ENCODE peak calls at places on chromosome 9, in six cellular contexts. H is NCI-H1105; A is stimulated activated CD8-positive, alpha-beta memory T cell treated with anti-CD3 and anti-CD28 coated beads, Interleukin-4, amount 100 ng/mL, for 24 hours; Y is T-helper 2 cell; S is caudate nucleus; W is activated CD4-positive, alpha-beta T cell treated with anti-CD3 and anti-CD28 coated beads, Interleukin-2, amount 10 ng/mL, durations not matched to agents 7 days and 5 days. L is an unnamed sample.

GRCh38 chr9:31597977-31598376 is 786.5 kb upstream of the ACO1 start:
- DNase-seq in A (no peak), Y (no peak), S (no peak), W (no peak), H (no peak), L (no peak)

GRCh38 chr9:120735009-120735408 is 20.7 kb upstream of the MEGF9 start:
- DNase-seq in Y (no peak), A (no peak), S (no peak), H (no peak), W (no peak), L (no peak)

GRCh38 chr9:88953401-88954029 is 37.8 kb upstream of the S1PR3 start:
- DNase-seq in A (no peak), W (no peak), H (no peak), S (no peak), Y (no peak), L (peak)

GRCh38 chr9:128554155-128554862 is 1.9 kb downstream of the SPTAN1 start:
- DNase-seq in W (peak), Y (no peak), H (no peak), A (no peak), S (peak), L (no peak)

GRCh38 chr9:34553511-34554021 is 30.8 kb upstream of the ENHO start:
- DNase-seq in H (no peak), W (no peak), S (no peak), A (no peak), Y (no peak), L (no peak)

GRCh38 chr9:4615251-4615650 is 46.8 kb upstream of the PLPP6 start:
- DNase-seq in W (no peak), A (no peak), Y (no peak), S (no peak), H (no peak), L (no peak)

GRCh38 chr9:86821011-86821845 is 126.1 kb downstream of the GAS1 start:
- DNase-seq in H (no peak), Y (no peak), S (no peak), A (no peak), W (no peak), L (no peak)

GRCh38 chr9:3329361-3329760 is 196.4 kb downstream of the RFX3 start:
- DNase-seq in H (no peak), Y (no peak), S (no peak), W (no peak), A (no peak), L (no peak)

GRCh38 chr9:73116030-73116429 is 35.6 kb upstream of the ANXA1 start:
- DNase-seq in Y (no peak), A (no peak), S (no peak), H (no peak), W (no peak), L (no peak)

GRCh38 chr9:128136816-128137793 is 9.6 kb upstream of the PTGES2 start:
- DNase-seq in Y (no peak), S (no peak), A (no peak), W (no peak), H (no peak), L (no peak)

GRCh38 chr9:9412241-9412640 is 1200.6 kb downstream of the PTPRD start:
- DNase-seq in H (no peak), S (no peak), W (no peak), Y (no peak), A (no peak), L (no peak)

GRCh38 chr9:21605489-21605931 is 123.4 kb upstream of the IFNE start:
- DNase-seq in W (no peak), Y (no peak), H (no peak), A (no peak), S (no peak), L (no peak)

GRCh38 chr9:125815568-125815967 is 68.4 kb downstream of the PBX3 start:
- DNase-seq in W (no peak), A (no peak), S (no peak), H (no peak), Y (no peak), L (no peak)

GRCh38 chr9:214488-215448 is at the start of gene DOCK8:
- DNase-seq in S (no peak), Y (peak), H (peak), A (peak), W (peak), L (peak)

GRCh38 chr9:8780386-8780785 is 980.8 kb upstream of the DMAC1 start:
- DNase-seq in H (no peak), A (no peak), W (no peak), Y (no peak), S (no peak), L (no peak)

GRCh38 chr9:35029241-35029640 is 39.7 kb downstream of the DNAJB5 start:
- DNase-seq in A (no peak), H (no peak), Y (no peak), W (no peak), S (no peak), L (no peak)

GRCh38 chr9:97315550-97315949 is 8.1 kb downstream of the CCDC180 start:
- DNase-seq in W (no peak), S (no peak), A (no peak), H (no peak), Y (no peak), L (no peak)

GRCh38 chr9:81082251-81082650 is 607.1 kb downstream of the TLE1 start:
- DNase-seq in Y (no peak), A (no peak), S (no peak), W (no peak), H (no peak), L (no peak)

GRCh38 chr9:123314617-123315016 is 41.4 kb upstream of the CRB2 start:
- DNase-seq in Y (no peak), A (no peak), S (no peak), W (no peak), H (no peak), L (no peak)

GRCh38 chr9:120434532-120434931 is 145.4 kb downstream of the CDK5RAP2 start:
- DNase-seq in W (no peak), H (no peak), S (no peak), Y (no peak), A (no peak), L (no peak)

GRCh38 chr9:4934976-4935672 is 49.9 kb upstream of the JAK2 start:
- DNase-seq in H (no peak), A (no peak), Y (no peak), S (no peak), W (no peak), L (no peak)

GRCh38 chr9:114619205-114619758 is 8.2 kb downstream of the TMEM268 start:
- DNase-seq in A (no peak), H (no peak), Y (no peak), W (peak), S (no peak), L (no peak)

GRCh38 chr9:122261469-122261881 is 3.2 kb downstream of the RBM18 start:
- DNase-seq in Y (no peak), W (no peak), H (peak), A (no peak), S (no peak), L (no peak)

GRCh38 chr9:133715866-133716563 is 22.1 kb downstream of the SARDH start:
- DNase-seq in W (peak), H (no peak), A (no peak), Y (no peak), S (no peak), L (no peak)

GRCh38 chr9:130590305-130590704 is 10.9 kb downstream of the FUBP3 start:
- DNase-seq in A (no peak), Y (no peak), S (no peak), H (no peak), W (no peak), L (no peak)

GRCh38 chr9:86731511-86731993 is 215.8 kb downstream of the GAS1 start:
- DNase-seq in Y (no peak), H (no peak), S (no peak), W (no peak), A (no peak), L (no peak)

GRCh38 chr9:126885089-126885753 is 24.8 kb downstream of the ZBTB34 start:
- DNase-seq in Y (no peak), A (no peak), W (no peak), S (no peak), H (no peak), L (no peak)

GRCh38 chr9:97985058-97985861 is 2.1 kb downstream of the ANP32B start:
- DNase-seq in A (no peak), H (no peak), Y (peak), S (no peak), W (peak), L (peak)

GRCh38 chr9:98657897-98658296 is 50.8 kb downstream of the GABBR2 start:
- DNase-seq in H (no peak), S (no peak), W (no peak), A (no peak), Y (no peak), L (no peak)

GRCh38 chr9:71115448-71115975 is 5.9 kb downstream of the TRPM3 start:
- DNase-seq in S (no peak), H (no peak), W (no peak), A (no peak), Y (no peak), L (no peak)

GRCh38 chr9:136372561-136373299 is 739 bp downstream of the CARD9 start:
- DNase-seq in Y (no peak), A (no peak), S (peak), W (no peak), H (no peak), L (no peak)

GRCh38 chr9:68747043-68747533 is 42.0 kb downstream of the PIP5K1B start:
- DNase-seq in S (no peak), A (no peak), H (no peak), Y (no peak), W (no peak), L (no peak)

GRCh38 chr9:108569624-108570023 is 286.2 kb downstream of the ACTL7B start:
- DNase-seq in H (no peak), W (no peak), A (no peak), S (no peak), Y (no peak), L (no peak)

GRCh38 chr9:88936668-88937067 is 54.6 kb upstream of the S1PR3 start:
- DNase-seq in H (no peak), W (no peak), S (no peak), Y (no peak), A (no peak), L (no peak)

GRCh38 chr9:112731971-112732370 is 14.1 kb upstream of the INIP start:
- DNase-seq in H (no peak), S (no peak), Y (no peak), A (no peak), W (no peak), L (no peak)

GRCh38 chr9:8799231-8800014 is 999.8 kb upstream of the DMAC1 start:
- DNase-seq in S (no peak), W (no peak), A (no peak), H (no peak), Y (no peak), L (no peak)

GRCh38 chr9:126589349-126589748 is 24.4 kb upstream of the LMX1B start:
- DNase-seq in W (no peak), Y (no peak), A (no peak), S (no peak), H (no peak), L (no peak)